ENCODE peak calls at places on chromosome 2, in seven cellular contexts. V is GM20000, E is A549, L is nephron progenitor cell, U is choroid plexus epithelial cell, A is kidney, M is ovary. T is an unnamed sample.

GRCh38 chr2:195662138-195662537 is 5.1 kb downstream of the SLC39A10 start:
- DNase-seq in V (no peak), E (no peak), L (no peak), U (no peak), A (no peak), M (no peak), T (no peak)

GRCh38 chr2:42359894-42360483 is 1.0 kb downstream of the COX7A2L start:
- DNase-seq in V (no peak), E (no peak), L (no peak), U (peak), A (no peak), M (no peak), T (no peak)

GRCh38 chr2:144477281-144477942 is 42.5 kb downstream of the ZEB2 start:
- DNase-seq in V (no peak), E (no peak), L (no peak), U (no peak), A (no peak), M (no peak), T (no peak)

GRCh38 chr2:175373001-175373727 is 191.7 kb upstream of the ATP5MC3 start:
- DNase-seq in V (no peak), E (no peak), L (no peak), U (no peak), A (no peak), M (no peak), T (no peak)

GRCh38 chr2:201344663-201345366 is 12.3 kb downstream of the FLACC1 start:
- DNase-seq in V (no peak), E (no peak), L (no peak), U (no peak), A (no peak), M (no peak), T (peak)

GRCh38 chr2:168456526-168457176 is 579 bp downstream of the CERS6 start:
- DNase-seq in V (peak), E (peak), L (peak), U (peak), A (peak), M (peak), T (peak)

GRCh38 chr2:62713837-62714236 is 8.3 kb downstream of the EHBP1 start:
- DNase-seq in V (no peak), E (no peak), L (no peak), U (no peak), A (no peak), M (no peak), T (no peak)

GRCh38 chr2:67879586-67880290 is 183.1 kb downstream of the C1D start:
- DNase-seq in V (no peak), E (no peak), L (no peak), U (peak), A (no peak), M (no peak), T (no peak)

GRCh38 chr2:47675196-47675825 is 107.6 kb upstream of the MSH6 start:
- DNase-seq in V (no peak), E (no peak), L (no peak), U (no peak), A (no peak), M (no peak), T (no peak)

GRCh38 chr2:64222351-64222750 is 78.1 kb upstream of the PELI1 start:
- DNase-seq in V (no peak), E (no peak), L (no peak), U (peak), A (no peak), M (no peak), T (no peak)

GRCh38 chr2:151730242-151730975 is 3.9 kb downstream of the NEB start:
- DNase-seq in V (peak), E (no peak), L (no peak), U (peak), A (no peak), M (no peak), T (peak)

GRCh38 chr2:166375736-166376487 is at the start of gene SCN9A:
- DNase-seq in V (no peak), E (peak), L (peak), U (peak), A (peak), M (peak), T (peak)
- TF ChIP-seq CTCF in V (no peak), E (no peak), L (no peak), U (no peak), A (peak), M (no peak), T (no peak)

DNA sequence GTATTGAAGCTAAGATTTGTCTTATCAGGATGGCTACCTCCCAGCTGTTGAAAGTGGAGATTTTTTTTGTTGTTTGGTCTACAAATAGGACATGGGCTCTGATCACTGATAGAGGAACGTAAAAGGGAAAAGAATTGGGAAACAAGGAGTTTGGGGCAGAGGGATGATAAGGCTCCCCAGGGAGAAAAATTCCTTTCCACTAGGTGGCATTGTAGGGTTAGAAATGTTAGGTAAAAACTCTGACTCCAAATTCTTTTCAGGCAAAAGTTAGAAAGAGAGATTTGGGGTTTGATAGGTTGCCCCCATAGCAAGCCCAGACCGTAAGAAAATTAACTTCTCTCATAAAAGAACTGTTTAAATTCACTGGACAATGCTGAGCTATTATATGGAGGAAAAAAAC is 19.8 kb downstream of the CMPK2 start:
- DNase-seq in V (no peak), E (no peak), L (no peak), U (no peak), A (no peak), M (no peak), T (no peak)
- TF ChIP-seq CTCF in V (no peak), E (peak), L (no peak), U (peak), A (no peak), M (no peak), T (no peak)

DNA sequence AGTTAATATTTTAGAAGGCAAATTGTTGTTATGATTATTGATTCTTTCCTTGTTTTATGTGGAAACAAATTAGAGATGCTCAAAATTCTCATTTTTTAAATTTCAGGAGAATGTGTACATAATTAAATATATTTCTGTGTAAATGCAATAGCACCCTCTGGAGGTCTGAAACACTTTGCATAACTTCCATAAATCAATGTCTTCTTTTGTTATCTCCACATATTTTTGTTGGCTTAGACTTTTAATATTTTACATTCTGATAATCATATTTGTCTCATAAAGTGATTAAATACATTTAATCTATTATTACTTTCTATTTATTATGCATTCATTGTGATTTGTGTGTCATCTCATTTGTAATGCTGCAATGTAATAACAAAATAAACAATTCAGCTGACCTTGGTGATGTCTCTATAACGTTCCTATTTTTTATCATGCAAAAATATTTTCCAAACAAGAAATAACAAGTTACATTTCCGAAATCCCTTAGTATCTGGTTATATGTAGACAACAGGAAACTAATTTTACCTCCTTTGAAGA is 201.8 kb upstream of the GALNT5 start:
- DNase-seq in V (no peak), E (no peak), L (no peak), U (peak), A (no peak), M (no peak), T (no peak)
- TF ChIP-seq CTCF in V (no peak), E (peak), L (peak), U (peak), A (peak), M (no peak), T (peak)

GRCh38 chr2:189115126-189115525 is 64.4 kb downstream of the COL5A2 start:
- DNase-seq in V (no peak), E (no peak), L (no peak), U (peak), A (no peak), M (no peak), T (no peak)
- TF ChIP-seq CTCF in V (no peak), E (peak), L (no peak), U (peak), A (no peak), M (peak), T (peak)

T was measured in GM13977.